ENCODE peak calls at places on chromosomes 2 and 18, in seven cellular contexts. W is NT2/D1, E is left ventricle myocardium inferior, R is choroid plexus epithelial cell, Y is hepatocyte, M is esophagus squamous epithelium, I is coronary artery. S is an unnamed sample.
A peak's percentile ranks its signal among the peaks of the same experiment; 100 is the strongest.

GRCh38 chr2:52897511-52898085 is 870.0 kb upstream of the CHAC2 start:
- DNase-seq in M (no peak), E (no peak), W (peak; percentile 11), Y (no peak), I (no peak), R (no peak), S (no peak)

GRCh38 chr2:49152824-49153223 is 1.5 kb downstream of the FSHR start:
- DNase-seq in M (no peak), Y (no peak), I (no peak), E (no peak), W (no peak), R (no peak), S (no peak)

GRCh38 chr2:85792783-85793441 is 39.1 kb downstream of the ATOH8 start:
- DNase-seq in Y (no peak), E (no peak), M (no peak), I (no peak), R (peak; percentile 90), W (no peak), S (no peak)

GRCh38 chr2:106175084-106175850 is 18.8 kb downstream of the UXS1 start:
- DNase-seq in W (no peak), R (peak; percentile 42), E (no peak), M (no peak), Y (no peak), I (no peak), S (no peak)

GRCh38 chr2:24579053-24579803 is 88.2 kb downstream of the NCOA1 start:
- DNase-seq in Y (no peak), R (no peak), I (no peak), E (no peak), M (no peak), W (no peak), S (no peak)

GRCh38 chr2:72115361-72116080 is 32.1 kb downstream of the CYP26B1 start:
- DNase-seq in R (peak; percentile 83), E (no peak), Y (peak; percentile 84), I (peak; percentile 68), M (no peak), W (peak; percentile 61), S (no peak)

GRCh38 chr2:196276421-196276820 is 105.0 kb upstream of the STK17B start:
- DNase-seq in Y (peak; percentile 57), W (no peak), M (no peak), I (no peak), E (no peak), R (no peak), S (no peak)

GRCh38 chr2:9800975-9801723 is 42.1 kb upstream of the TAF1B start:
- DNase-seq in W (no peak), R (peak; percentile 51), M (no peak), Y (no peak), E (peak; percentile 38), I (no peak), S (no peak)

GRCh38 chr18:59123588-59124369 is 15.9 kb upstream of the SEC11C start:
- DNase-seq in W (no peak), E (no peak), I (no peak), M (no peak), Y (peak; percentile 44), R (peak; percentile 82), S (no peak)

GRCh38 chr18:80010551-80010906 is 22.2 kb upstream of the TXNL4A start:
- DNase-seq in I (no peak), E (no peak), Y (no peak), M (no peak), R (no peak), W (no peak), S (no peak)

GRCh38 chr18:34033968-34034367 is 190.7 kb downstream of the NOL4 start:
- DNase-seq in M (no peak), W (no peak), E (no peak), I (no peak), Y (no peak), R (no peak), S (no peak)

GRCh38 chr2:235990344-235990743 is 177.8 kb downstream of the GBX2 start:
- DNase-seq in E (peak; percentile 73), R (no peak), I (no peak), W (no peak), M (no peak), Y (no peak), S (no peak)

GRCh38 chr2:1647417-1648240 is 96.7 kb downstream of the PXDN start:
- DNase-seq in W (no peak), M (no peak), E (no peak), R (no peak), I (peak; percentile 69), Y (no peak), S (no peak)

GRCh38 chr18:36075862-36076587 is 8.7 kb upstream of the RPRD1A start:
- DNase-seq in Y (peak; percentile 42), M (no peak), W (no peak), I (no peak), E (no peak), R (peak; percentile 90), S (no peak)

GRCh38 chr18:24917767-24918166 is 434.2 kb downstream of the ZNF521 start:
- DNase-seq in I (no peak), E (no peak), W (no peak), M (no peak), R (no peak), Y (no peak), S (no peak)

GRCh38 chr2:217994776-217995274 is 8.0 kb downstream of the TNS1 start:
- DNase-seq in E (peak; percentile 11), I (no peak), R (peak; percentile 57), M (no peak), Y (no peak), W (no peak), S (no peak)

GRCh38 chr2:217995741-217996141 is 7.1 kb downstream of the TNS1 start:
- DNase-seq in M (no peak), R (no peak), I (no peak), Y (no peak), E (peak; percentile 68), W (no peak), S (peak; percentile 64)

GRCh38 chr2:217993817-217994459 is 8.9 kb downstream of the TNS1 start:
- DNase-seq in M (no peak), Y (peak; percentile 77), E (peak; percentile 70), R (peak; percentile 51), I (no peak), W (no peak), S (no peak)

GRCh38 chr2:217997510-217997909 is 5.3 kb downstream of the TNS1 start:
- DNase-seq in M (no peak), E (no peak), W (no peak), Y (no peak), I (no peak), R (no peak), S (no peak)

DNA sequence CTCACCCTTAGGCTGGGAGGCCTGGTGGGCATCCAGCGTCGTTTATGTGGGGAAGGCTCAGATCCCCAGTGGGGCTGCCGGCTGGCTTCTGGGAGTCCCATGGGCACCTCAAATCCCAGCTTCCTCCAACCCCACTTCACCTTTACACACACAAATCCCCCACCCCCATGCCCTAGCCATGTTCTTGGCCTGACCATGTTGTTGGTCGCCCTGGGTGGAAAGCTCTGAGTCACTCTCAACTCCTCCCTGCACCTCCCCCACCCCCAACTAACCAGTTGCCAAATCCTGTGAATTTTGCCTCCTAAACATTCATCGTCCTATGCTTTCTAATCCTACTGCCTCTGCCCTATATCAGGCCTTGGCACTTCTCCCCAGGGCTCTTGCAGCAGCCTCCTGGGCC is 6.5 kb downstream of the TNS1 start:
- DNase-seq in R (peak; percentile 77), Y (no peak), I (no peak), W (no peak), M (no peak), E (no peak), S (peak; percentile 66)
- H3K4me3 ChIP-seq in R (no peak overlapping the region), Y (no peak overlapping the region), I (peak overlapping the region; percentile 50), W (no peak overlapping the region), M (no peak overlapping the region), E (no peak overlapping the region), S (no peak overlapping the region)

GRCh38 chr2:160694221-160694620 is 200.6 kb upstream of the RBMS1 start:
- DNase-seq in R (no peak), Y (no peak), M (no peak), W (no peak), I (no peak), E (no peak), S (no peak)
- H3K4me3 ChIP-seq in R (no peak overlapping the region), Y (no peak overlapping the region), M (no peak overlapping the region), W (no peak overlapping the region), I (no peak overlapping the region), E (no peak overlapping the region), S (no peak overlapping the region)

GRCh38 chr2:211611621-211612020 is 927.0 kb downstream of the ERBB4 start:
- DNase-seq in W (no peak), R (no peak), Y (no peak), I (no peak), M (no peak), E (no peak), S (no peak)
- H3K4me3 ChIP-seq in W (no peak overlapping the region), R (no peak overlapping the region), Y (no peak overlapping the region), I (no peak overlapping the region), M (no peak overlapping the region), E (no peak overlapping the region), S (no peak overlapping the region)

GRCh38 chr2:223055140-223055539 is 3.1 kb downstream of the KCNE4 start:
- DNase-seq in M (no peak), Y (peak; percentile 76), E (no peak), R (peak; percentile 91), W (no peak), I (no peak), S (peak; percentile 59)

GRCh38 chr2:223054193-223054781 is 2.3 kb downstream of the KCNE4 start:
- DNase-seq in R (peak; percentile 77), Y (peak; percentile 26), E (peak; percentile 75), M (no peak), W (no peak), I (peak; percentile 85), S (peak; percentile 62)

GRCh38 chr2:223056656-223057418 is 4.8 kb downstream of the KCNE4 start:
- DNase-seq in Y (peak; percentile 29), I (no peak), R (peak; percentile 59), M (no peak), E (no peak), W (no peak), S (peak; percentile 60)

GRCh38 chr2:223057545-223057944 is 5.6 kb downstream of the KCNE4 start:
- DNase-seq in M (no peak), E (no peak), Y (no peak), I (no peak), R (no peak), W (no peak), S (no peak)

GRCh38 chr2:223055836-223056235 is 3.8 kb downstream of the KCNE4 start:
- DNase-seq in Y (peak; percentile 17), I (no peak), R (no peak), M (no peak), E (no peak), W (no peak), S (no peak)
- H3K4me3 ChIP-seq in Y (no peak overlapping the region), I (peak overlapping the region; percentile 70), R (no peak overlapping the region), M (no peak overlapping the region), E (peak overlapping the region; percentile 67), W (no peak overlapping the region), S (no peak overlapping the region)

GRCh38 chr18:75915941-75916640 is 488.6 kb upstream of the SMIM21 start:
- DNase-seq in R (no peak), M (no peak), I (no peak), Y (peak; percentile 72), E (no peak), W (peak; percentile 43), S (no peak)

DNA sequence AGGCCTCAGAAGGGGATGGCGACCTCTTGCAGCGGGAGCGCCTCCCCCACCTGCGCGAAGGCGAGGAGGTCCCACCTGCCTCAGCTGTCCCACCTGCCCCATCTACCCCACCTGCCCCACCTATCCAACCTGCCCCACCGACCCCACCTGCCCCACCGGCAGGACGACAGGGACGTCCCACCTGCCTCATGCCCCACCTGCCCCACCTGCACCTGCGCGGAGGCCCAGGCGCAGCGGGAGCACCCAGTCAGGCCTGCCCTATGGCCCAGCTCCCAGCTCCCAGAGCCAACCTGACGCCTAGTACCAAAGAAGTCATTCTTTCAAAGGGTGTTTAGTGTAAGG is 489.1 kb upstream of the SMIM21 start:
- DNase-seq in Y (no peak), M (no peak), W (no peak), R (no peak), E (no peak), I (no peak), S (no peak)
- H3K4me3 ChIP-seq in Y (peak overlapping the region; percentile 55), M (peak overlapping the region; percentile 33), W (peak overlapping the region; percentile 60), R (no peak overlapping the region), E (peak overlapping the region; percentile 65), I (peak overlapping the region; percentile 64), S (no peak overlapping the region)

S was measured in tibial nerve.